ENCODE peak calls at places on chromosomes 5 and 9, in seven cellular contexts. One of them, this sample, is unnamed.

GRCh38 chr9:20504930-20505329 is 117.4 kb downstream of the MLLT3 start:
- DNase-seq in GM12878: no peak
- DNase-seq in SK-N-SH: no peak
- DNase-seq in K562: no peak
- DNase-seq in HepG2: no peak
- DNase-seq in H1: no peak
- DNase-seq in GM12891: no peak
- DNase-seq in this sample: no peak

GRCh38 chr9:136326777-136327312 is 494 bp upstream of the GPSM1 start:
- DNase-seq in K562: no peak
- DNase-seq in H1: no peak
- DNase-seq in GM12878: no peak
- DNase-seq in HepG2: no peak
- DNase-seq in GM12891: no peak
- DNase-seq in SK-N-SH: no peak
- DNase-seq in this sample: no peak

GRCh38 chr5:175115831-175116230 is 328.2 kb downstream of the DRD1 start:
- DNase-seq in GM12878: no peak
- DNase-seq in K562: no peak
- DNase-seq in SK-N-SH: no peak
- DNase-seq in HepG2: no peak
- DNase-seq in H1: no peak
- DNase-seq in GM12891: no peak
- DNase-seq in this sample: no peak

GRCh38 chr5:57316798-57317327 is 143.0 kb downstream of the GPBP1 start:
- DNase-seq in HepG2: no peak
- DNase-seq in K562: no peak
- DNase-seq in H1: no peak
- DNase-seq in GM12878: no peak
- DNase-seq in GM12891: no peak
- DNase-seq in SK-N-SH: no peak
- DNase-seq in this sample: no peak

GRCh38 chr5:157892974-157893373 is 34.0 kb upstream of the CLINT1 start:
- DNase-seq in K562: no peak
- DNase-seq in GM12891: no peak
- DNase-seq in HepG2: no peak
- DNase-seq in GM12878: no peak
- DNase-seq in H1: no peak
- DNase-seq in SK-N-SH: no peak
- DNase-seq in this sample: no peak

GRCh38 chr5:143696920-143697319 is 115.0 kb upstream of the HMHB1 start:
- DNase-seq in K562: no peak
- DNase-seq in H1: no peak
- DNase-seq in HepG2: no peak
- DNase-seq in GM12891: no peak
- DNase-seq in GM12878: no peak
- DNase-seq in SK-N-SH: no peak
- DNase-seq in this sample: no peak

GRCh38 chr5:180041501-180042274 is 29.9 kb downstream of the RNF130 start:
- DNase-seq in SK-N-SH: no peak
- DNase-seq in HepG2: no peak
- DNase-seq in GM12878: no peak
- DNase-seq in K562: no peak
- DNase-seq in H1: no peak
- DNase-seq in GM12891: no peak
- DNase-seq in this sample: no peak

GRCh38 chr5:143557061-143557818 is 153.8 kb upstream of the NR3C1 start:
- DNase-seq in HepG2: no peak
- DNase-seq in GM12878: peak
- DNase-seq in SK-N-SH: no peak
- DNase-seq in K562: no peak
- DNase-seq in H1: no peak
- DNase-seq in GM12891: no peak
- DNase-seq in this sample: no peak

GRCh38 chr9:20291201-20291600 is 331.1 kb downstream of the MLLT3 start:
- DNase-seq in GM12891: no peak
- DNase-seq in H1: no peak
- DNase-seq in K562: no peak
- DNase-seq in SK-N-SH: no peak
- DNase-seq in HepG2: peak
- DNase-seq in GM12878: no peak
- DNase-seq in this sample: no peak

GRCh38 chr9:129669141-129669718 is 3.8 kb downstream of the PRRX2 start:
- DNase-seq in HepG2: no peak
- DNase-seq in SK-N-SH: no peak
- DNase-seq in GM12878: no peak
- DNase-seq in GM12891: no peak
- DNase-seq in H1: no peak
- DNase-seq in K562: no peak
- DNase-seq in this sample: no peak

GRCh38 chr9:94097788-94098413 is 13.6 kb downstream of the PTPDC1 start:
- DNase-seq in GM12891: no peak
- DNase-seq in GM12878: no peak
- DNase-seq in HepG2: no peak
- DNase-seq in K562: no peak
- DNase-seq in H1: no peak
- DNase-seq in SK-N-SH: no peak
- DNase-seq in this sample: no peak

GRCh38 chr5:180381851-180382480 is 28.8 kb upstream of the GFPT2 start:
- DNase-seq in K562: no peak
- DNase-seq in H1: no peak
- DNase-seq in GM12878: no peak
- DNase-seq in GM12891: no peak
- DNase-seq in HepG2: no peak
- DNase-seq in SK-N-SH: no peak
- DNase-seq in this sample: no peak

GRCh38 chr5:99130081-99130480 is 201.3 kb upstream of the CHD1 start:
- DNase-seq in GM12891: no peak
- DNase-seq in HepG2: no peak
- DNase-seq in SK-N-SH: no peak
- DNase-seq in GM12878: no peak
- DNase-seq in K562: no peak
- DNase-seq in H1: no peak
- DNase-seq in this sample: no peak

GRCh38 chr5:157100140-157100679 is 8.6 kb downstream of the HAVCR2 start:
- DNase-seq in H1: no peak
- DNase-seq in SK-N-SH: no peak
- DNase-seq in K562: no peak
- DNase-seq in HepG2: no peak
- DNase-seq in GM12891: no peak
- DNase-seq in GM12878: peak
- DNase-seq in this sample: no peak

GRCh38 chr9:127942152-127943010 is 4.7 kb upstream of the DPM2 start:
- DNase-seq in K562: peak
- DNase-seq in SK-N-SH: peak
- DNase-seq in H1: peak
- DNase-seq in GM12891: peak
- DNase-seq in GM12878: no peak
- DNase-seq in HepG2: peak
- DNase-seq in this sample: peak

GRCh38 chr5:28328691-28329090 is 1290.3 kb upstream of the CDH9 start:
- DNase-seq in HepG2: no peak
- DNase-seq in K562: no peak
- DNase-seq in SK-N-SH: no peak
- DNase-seq in H1: no peak
- DNase-seq in GM12878: no peak
- DNase-seq in GM12891: no peak
- DNase-seq in this sample: no peak

GRCh38 chr9:77132991-77133390 is 44.3 kb upstream of the VPS13A start:
- DNase-seq in GM12891: no peak
- DNase-seq in GM12878: no peak
- DNase-seq in H1: no peak
- DNase-seq in SK-N-SH: no peak
- DNase-seq in HepG2: no peak
- DNase-seq in K562: no peak
- DNase-seq in this sample: no peak

GRCh38 chr9:104748359-104749031 is 1.0 kb downstream of the NIPSNAP3A start:
- DNase-seq in SK-N-SH: peak
- DNase-seq in H1: no peak
- DNase-seq in HepG2: peak
- DNase-seq in K562: peak
- DNase-seq in GM12878: no peak
- DNase-seq in GM12891: no peak
- DNase-seq in this sample: no peak

GRCh38 chr5:93273176-93273575 is 307.8 kb downstream of the NR2F1-AS1 start:
- DNase-seq in GM12878: no peak
- DNase-seq in K562: no peak
- DNase-seq in GM12891: no peak
- DNase-seq in HepG2: no peak
- DNase-seq in H1: no peak
- DNase-seq in SK-N-SH: no peak
- DNase-seq in this sample: no peak

GRCh38 chr5:135185461-135186075 is 151.5 kb upstream of the PITX1 start:
- DNase-seq in K562: no peak
- DNase-seq in GM12878: no peak
- DNase-seq in HepG2: no peak
- DNase-seq in GM12891: no peak
- DNase-seq in SK-N-SH: no peak
- DNase-seq in H1: no peak
- DNase-seq in this sample: no peak

GRCh38 chr9:96075111-96075510 is 199.6 kb downstream of the ERCC6L2 start:
- DNase-seq in GM12878: no peak
- DNase-seq in K562: no peak
- DNase-seq in H1: no peak
- DNase-seq in HepG2: no peak
- DNase-seq in SK-N-SH: no peak
- DNase-seq in GM12891: no peak
- DNase-seq in this sample: no peak

GRCh38 chr5:43523662-43524072 is 8.7 kb upstream of the C5orf34 start:
- DNase-seq in HepG2: no peak
- DNase-seq in K562: no peak
- DNase-seq in H1: no peak
- DNase-seq in GM12891: no peak
- DNase-seq in SK-N-SH: peak
- DNase-seq in GM12878: no peak
- DNase-seq in this sample: no peak

GRCh38 chr5:125326114-125326513 is 579.7 kb upstream of the ZNF608 start:
- DNase-seq in GM12891: no peak
- DNase-seq in H1: no peak
- DNase-seq in SK-N-SH: peak
- DNase-seq in GM12878: no peak
- DNase-seq in HepG2: no peak
- DNase-seq in K562: no peak
- DNase-seq in this sample: no peak

GRCh38 chr5:5593391-5593790 is 170.9 kb downstream of the ICE1 start:
- DNase-seq in GM12878: no peak
- DNase-seq in K562: no peak
- DNase-seq in SK-N-SH: no peak
- DNase-seq in H1: no peak
- DNase-seq in GM12891: no peak
- DNase-seq in HepG2: no peak
- DNase-seq in this sample: no peak

GRCh38 chr5:5589146-5589826 is 166.8 kb downstream of the ICE1 start:
- DNase-seq in H1: no peak
- DNase-seq in GM12891: no peak
- DNase-seq in HepG2: no peak
- DNase-seq in K562: no peak
- DNase-seq in GM12878: no peak
- DNase-seq in SK-N-SH: no peak
- DNase-seq in this sample: no peak

GRCh38 chr5:5592541-5592940 is 170.1 kb downstream of the ICE1 start:
- DNase-seq in SK-N-SH: no peak
- DNase-seq in GM12878: no peak
- DNase-seq in K562: no peak
- DNase-seq in GM12891: no peak
- DNase-seq in H1: no peak
- DNase-seq in HepG2: no peak
- DNase-seq in this sample: no peak

GRCh38 chr5:5589857-5590256 is 167.4 kb downstream of the ICE1 start:
- DNase-seq in GM12891: no peak
- DNase-seq in H1: no peak
- DNase-seq in K562: no peak
- DNase-seq in GM12878: no peak
- DNase-seq in HepG2: no peak
- DNase-seq in SK-N-SH: no peak
- DNase-seq in this sample: no peak

GRCh38 chr5:5591567-5591966 is 169.1 kb downstream of the ICE1 start:
- DNase-seq in GM12891: no peak
- DNase-seq in HepG2: no peak
- DNase-seq in GM12878: no peak
- DNase-seq in K562: no peak
- DNase-seq in SK-N-SH: no peak
- DNase-seq in H1: no peak
- DNase-seq in this sample: no peak
- TF ChIP-seq TAF1 in GM12891: no peak
- TF ChIP-seq TAF1 in HepG2: no peak
- TF ChIP-seq TAF1 in GM12878: no peak
- TF ChIP-seq TAF1 in K562: no peak
- TF ChIP-seq TAF1 in SK-N-SH: no peak
- TF ChIP-seq TAF1 in H1: no peak
- TF ChIP-seq TAF1 in this sample: no peak

DNA sequence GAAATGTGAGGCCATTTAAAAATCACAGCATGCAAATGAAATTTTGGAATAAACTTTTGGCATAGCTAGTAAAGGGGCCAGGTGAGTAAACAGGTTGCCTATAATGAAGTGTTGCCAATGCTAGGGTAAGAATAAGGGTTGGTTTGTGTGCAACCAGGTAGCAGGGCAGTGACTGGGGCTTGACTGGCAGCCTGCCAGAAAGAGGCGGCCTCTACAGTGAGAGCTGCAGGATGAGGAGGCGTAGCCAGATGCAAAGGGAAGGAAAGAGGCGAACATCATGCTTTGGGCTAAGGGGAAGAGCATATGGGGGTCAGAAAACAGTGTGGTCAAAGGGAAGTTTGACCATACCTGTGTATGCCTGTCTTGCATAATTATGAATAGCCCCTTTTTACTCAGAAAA is 70.6 kb downstream of the MAST4 start:
- DNase-seq in K562: no peak
- DNase-seq in GM12878: no peak
- DNase-seq in SK-N-SH: no peak
- DNase-seq in GM12891: no peak
- DNase-seq in HepG2: no peak
- DNase-seq in H1: no peak
- DNase-seq in this sample: no peak
- TF ChIP-seq TAF1 in K562: no peak
- TF ChIP-seq TAF1 in GM12878: no peak
- TF ChIP-seq TAF1 in SK-N-SH: no peak
- TF ChIP-seq TAF1 in GM12891: no peak
- TF ChIP-seq TAF1 in HepG2: no peak
- TF ChIP-seq TAF1 in H1: no peak
- TF ChIP-seq TAF1 in this sample: no peak

DNA sequence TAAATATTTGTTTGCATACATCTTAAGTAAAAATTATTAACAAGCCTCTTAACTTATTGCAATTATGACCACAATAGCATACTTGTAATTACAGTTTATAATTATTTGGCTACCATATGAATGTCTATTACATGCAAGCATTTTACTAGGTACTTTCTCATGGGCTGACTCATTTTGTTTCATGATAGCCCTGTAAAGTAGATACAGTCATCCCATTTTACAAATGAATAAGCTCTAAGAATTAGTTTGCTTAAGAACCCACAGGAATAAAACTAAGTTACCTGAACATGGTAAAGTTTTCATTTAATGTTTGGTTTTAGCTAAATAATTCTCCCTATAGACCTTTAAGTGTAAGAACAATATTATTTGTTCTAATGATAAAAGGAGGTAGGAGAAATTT is 126.6 kb upstream of the IZUMO3 start:
- DNase-seq in GM12878: no peak
- DNase-seq in HepG2: no peak
- DNase-seq in SK-N-SH: no peak
- DNase-seq in H1: no peak
- DNase-seq in K562: no peak
- DNase-seq in GM12891: no peak
- DNase-seq in this sample: no peak
- TF ChIP-seq TAF1 in GM12878: no peak
- TF ChIP-seq TAF1 in HepG2: no peak
- TF ChIP-seq TAF1 in SK-N-SH: no peak
- TF ChIP-seq TAF1 in H1: no peak
- TF ChIP-seq TAF1 in K562: no peak
- TF ChIP-seq TAF1 in GM12891: no peak
- TF ChIP-seq TAF1 in this sample: no peak

GRCh38 chr5:116632890-116633289 is 58.3 kb upstream of the SEMA6A start:
- DNase-seq in SK-N-SH: no peak
- DNase-seq in HepG2: no peak
- DNase-seq in K562: no peak
- DNase-seq in GM12891: no peak
- DNase-seq in GM12878: no peak
- DNase-seq in H1: no peak
- DNase-seq in this sample: no peak
- TF ChIP-seq TAF1 in SK-N-SH: no peak
- TF ChIP-seq TAF1 in HepG2: no peak
- TF ChIP-seq TAF1 in K562: no peak
- TF ChIP-seq TAF1 in GM12891: no peak
- TF ChIP-seq TAF1 in GM12878: no peak
- TF ChIP-seq TAF1 in H1: no peak
- TF ChIP-seq TAF1 in this sample: no peak

This sample was measured in GM12892.